ENCODE peak calls at places on chromosomes 11 and 22, in six cellular contexts. B is mammary epithelial cell, N is GM23248, J is fibroblast of lung, L is HCT116, W is neural progenitor cell. P is an unnamed sample.

GRCh38 chr11:77379253-77379652 is 77.8 kb upstream of the GDPD4 start:
- DNase-seq in B (no peak), N (peak; percentile 11), J (peak; percentile 73), L (no peak), W (no peak), P (peak; percentile 63)

GRCh38 chr11:6654281-6655019 is 1.2 kb downstream of the DCHS1 start:
- DNase-seq in B (no peak), N (no peak), J (no peak), L (no peak), W (no peak), P (no peak)

GRCh38 chr11:105466582-105467228 is 143.2 kb upstream of the GRIA4 start:
- DNase-seq in B (peak; percentile 23), N (peak; percentile 3), J (peak; percentile 67), L (peak; percentile 16), W (no peak), P (peak; percentile 58)

GRCh38 chr11:110177057-110177397 is 83.8 kb downstream of the ZC3H12C start:
- DNase-seq in B (no peak), N (no peak), J (no peak), L (no peak), W (no peak), P (no peak)

GRCh38 chr11:132962026-132962425 is 570.3 kb downstream of the OPCML start:
- DNase-seq in B (peak; percentile 6), N (peak; percentile 90), J (peak; percentile 89), L (no peak), W (no peak), P (peak; percentile 87)

GRCh38 chr11:126318642-126319373 is 14.9 kb downstream of the DCPS start:
- DNase-seq in B (peak; percentile 96), N (peak; percentile 98), J (peak; percentile 97), L (no peak), W (no peak), P (peak; percentile 97)

GRCh38 chr11:5083602-5084001 is 14.2 kb downstream of the OR52E1 start:
- DNase-seq in B (no peak), N (no peak), J (no peak), L (no peak), W (no peak), P (no peak)

GRCh38 chr11:128757886-128758612 is 64.2 kb downstream of the FLI1 start:
- DNase-seq in B (no peak), N (no peak), J (no peak), L (no peak), W (no peak), P (no peak)

GRCh38 chr22:37310815-37311595 is 28.7 kb downstream of the CYTH4 start:
- DNase-seq in B (no peak), N (no peak), J (no peak), L (no peak), W (no peak), P (no peak)

GRCh38 chr22:30404307-30404706 is 7.5 kb downstream of the SEC14L2 start:
- DNase-seq in B (no peak), N (no peak), J (no peak), L (no peak), W (no peak), P (no peak)

GRCh38 chr22:26648011-26648497 is 9.3 kb upstream of the MIAT start:
- DNase-seq in B (no peak), N (no peak), J (no peak), L (no peak), W (peak; percentile 94), P (no peak)

GRCh38 chr11:12131943-12132789 is 21.8 kb downstream of the MICAL2 start:
- DNase-seq in B (no peak), N (no peak), J (no peak), L (no peak), W (no peak), P (no peak)

GRCh38 chr22:18050065-18050464 is 25.7 kb upstream of the MICAL3 start:
- DNase-seq in B (no peak), N (no peak), J (no peak), L (no peak), W (no peak), P (no peak)

GRCh38 chr11:126129681-126130671 is 67.3 kb upstream of the CDON start:
- DNase-seq in B (no peak), N (no peak), J (no peak), L (no peak), W (no peak), P (no peak)

GRCh38 chr22:25417792-25418191 is 146.7 kb upstream of the GRK3 start:
- DNase-seq in B (no peak), N (no peak), J (no peak), L (no peak), W (no peak), P (no peak)

GRCh38 chr11:83115551-83115950 is 41.4 kb upstream of the PCF11 start:
- DNase-seq in B (no peak), N (no peak), J (peak; percentile 3), L (no peak), W (peak; percentile 8), P (no peak)

GRCh38 chr22:38966942-38967341 is 9.5 kb downstream of the APOBEC3A start:
- DNase-seq in B (no peak), N (no peak), J (no peak), L (no peak), W (no peak), P (no peak)

GRCh38 chr11:32438883-32439487 is 3.6 kb upstream of the WT1 start:
- DNase-seq in B (no peak), N (no peak), J (no peak), L (no peak), W (peak; percentile 66), P (no peak)

GRCh38 chr11:16160146-16160545 is 196.2 kb downstream of the SOX6 start:
- DNase-seq in B (no peak), N (no peak), J (no peak), L (no peak), W (no peak), P (no peak)

GRCh38 chr11:61972796-61973602 is 5.6 kb upstream of the FTH1 start:
- DNase-seq in B (peak; percentile 99), N (peak; percentile 87), J (no peak), L (no peak), W (no peak), P (no peak)

GRCh38 chr11:113106507-113106906 is 145.3 kb downstream of the NCAM1 start:
- DNase-seq in B (peak; percentile 32), N (peak; percentile 23), J (peak; percentile 89), L (no peak), W (no peak), P (peak; percentile 86)

GRCh38 chr22:31091106-31091975 is 10.2 kb downstream of the SMTN start:
- DNase-seq in B (no peak), N (no peak), J (no peak), L (no peak), W (no peak), P (no peak)

GRCh38 chr11:72751293-72752087 is 718 bp downstream of the ARAP1 start:
- DNase-seq in B (no peak), N (no peak), J (no peak), L (no peak), W (no peak), P (no peak)

GRCh38 chr11:130485983-130486970 is 37.8 kb downstream of the ADAMTS15 start:
- DNase-seq in B (no peak), N (no peak), J (no peak), L (no peak), W (no peak), P (no peak)

GRCh38 chr11:79117488-79117887 is 323.3 kb downstream of the TENM4 start:
- DNase-seq in B (no peak), N (no peak), J (no peak), L (no peak), W (no peak), P (no peak)

GRCh38 chr11:77127969-77128691 is at the start of gene MYO7A:
- DNase-seq in B (no peak), N (peak; percentile 47), J (no peak), L (no peak), W (peak; percentile 77), P (no peak)

DNA sequence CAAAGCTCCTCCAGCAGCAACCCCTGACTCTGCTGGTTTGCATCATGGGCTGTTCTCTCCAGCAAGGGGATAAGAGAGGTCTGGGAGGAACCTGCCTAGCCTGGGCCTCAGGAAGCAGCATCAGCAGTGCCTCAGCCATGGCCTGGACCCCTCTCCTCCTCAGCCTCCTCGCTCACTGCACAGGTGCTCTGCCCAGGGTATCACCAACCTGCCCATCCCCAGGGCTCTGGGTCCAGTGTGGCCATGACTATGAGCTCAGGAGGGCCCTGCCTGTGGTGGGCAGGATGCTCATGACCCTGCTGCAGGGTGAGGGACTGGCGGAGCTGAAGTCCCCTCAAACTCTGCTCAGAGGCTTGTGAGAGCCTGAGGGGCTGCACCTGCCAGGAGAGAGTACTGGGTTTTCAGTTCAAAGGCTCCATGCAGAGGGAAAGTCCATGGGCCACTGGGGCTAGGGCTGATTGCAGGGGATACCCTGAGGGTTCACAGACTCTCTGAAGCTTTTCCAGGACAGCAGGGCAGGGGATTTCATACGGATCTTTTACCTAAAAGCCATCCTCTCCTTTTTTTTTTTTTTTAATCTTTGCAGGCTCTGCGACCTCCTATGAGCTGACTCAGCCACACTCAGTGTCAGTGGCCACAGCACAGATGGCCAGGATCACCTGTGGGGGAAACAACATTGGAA is 115.8 kb upstream of the IGLL5 start:
- DNase-seq in B (no peak), N (no peak), J (no peak), L (no peak), W (no peak), P (no peak)
- TF ChIP-seq EZH2 in B (no peak), N (no peak), J (no peak), L (no peak), W (no peak), P (no peak)

DNA sequence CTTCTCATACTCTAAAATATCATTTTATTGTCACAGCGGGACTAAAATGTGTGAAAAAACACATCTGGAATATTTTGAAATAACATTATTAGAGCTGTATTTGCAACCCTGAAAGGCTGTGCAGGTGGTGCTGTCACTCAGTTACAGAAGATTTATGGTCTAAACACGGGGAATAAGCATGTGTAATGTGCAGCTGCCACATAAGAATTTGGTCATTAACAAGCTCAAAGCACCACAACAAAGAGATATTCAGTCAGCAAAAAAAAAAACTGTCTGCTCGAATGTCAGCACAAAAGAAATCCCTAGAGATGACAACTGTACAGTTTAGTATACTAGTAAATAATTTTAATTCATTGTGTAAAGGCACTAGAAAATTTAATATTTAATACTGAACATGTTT is 31.3 kb downstream of the TMEM123 start:
- DNase-seq in B (no peak), N (no peak), J (no peak), L (no peak), W (no peak), P (no peak)
- H3K4me1 ChIP-seq in B (peaks cover 8% of the 10 kb centered on the region), N (no peaks in the 10 kb centered on the region), J (no peaks in the 10 kb centered on the region), L (no peaks in the 10 kb centered on the region), W (peaks cover 19% of the 10 kb centered on the region), P (no peaks in the 10 kb centered on the region)

GRCh38 chr22:20080776-20081654 is 974 bp downstream of the DGCR8 start:
- DNase-seq in B (peak; percentile 64), N (peak; percentile 90), J (peak; percentile 74), L (no peak), W (peak; percentile 68), P (peak; percentile 60)
- TF ChIP-seq EZH2 in B (no peak), N (no peak), J (no peak), L (no peak), W (no peak), P (no peak)

GRCh38 chr11:64077607-64078006 is 41.9 kb downstream of the FLRT1 start:
- DNase-seq in B (no peak), N (no peak), J (no peak), L (no peak), W (no peak), P (no peak)

GRCh38 chr11:64078294-64078693 is 42.6 kb downstream of the FLRT1 start:
- DNase-seq in B (no peak), N (no peak), J (no peak), L (no peak), W (no peak), P (no peak)

GRCh38 chr11:64078905-64079304 is 43.2 kb downstream of the FLRT1 start:
- DNase-seq in B (no peak), N (no peak), J (no peak), L (no peak), W (no peak), P (no peak)

GRCh38 chr11:64081663-64082442 is 46.1 kb downstream of the FLRT1 start:
- DNase-seq in B (no peak), N (no peak), J (no peak), L (no peak), W (no peak), P (no peak)

GRCh38 chr11:64080390-64080789 is 44.7 kb downstream of the FLRT1 start:
- DNase-seq in B (no peak), N (no peak), J (no peak), L (no peak), W (no peak), P (no peak)
- H3K4me1 ChIP-seq in B (no peaks in the 10 kb centered on the region), N (no peaks in the 10 kb centered on the region), J (no peaks in the 10 kb centered on the region), L (no peaks in the 10 kb centered on the region), W (peaks cover 16% of the 10 kb centered on the region), P (no peaks in the 10 kb centered on the region)